ENCODE peak calls at places on chromosomes 16 and 17, in seven cellular contexts. X, S, A, R, O, E and H are unnamed samples.

GRCh38 chr16:11629071-11630030 is 38.9 kb upstream of the SNN start:
- DNase-seq in X (no peak), S (no peak), A (peak), R (no peak), O (peak), E (no peak), H (no peak)

GRCh38 chr16:22314661-22315626 is 17.7 kb downstream of the POLR3E start:
- DNase-seq in X (no peak), S (no peak), A (no peak), R (no peak), O (peak), E (no peak), H (no peak)

GRCh38 chr16:71383054-71383773 is 24.7 kb downstream of the CALB2 start:
- DNase-seq in X (peak), S (no peak), A (no peak), R (no peak), O (no peak), E (peak), H (no peak)

GRCh38 chr16:70701998-70702397 is 16.1 kb upstream of the MTSS2 start:
- DNase-seq in X (no peak), S (no peak), A (no peak), R (no peak), O (no peak), E (no peak), H (no peak)

GRCh38 chr16:53714080-53715050 is 10.4 kb downstream of the FTO start:
- DNase-seq in X (peak), S (no peak), A (no peak), R (no peak), O (no peak), E (no peak), H (no peak)

GRCh38 chr17:28948873-28949184 is 2.5 kb downstream of the PHF12 start:
- DNase-seq in X (no peak), S (peak), A (no peak), R (peak), O (no peak), E (no peak), H (no peak)

GRCh38 chr16:80166082-80166481 is 374.7 kb upstream of the DYNLRB2 start:
- DNase-seq in X (no peak), S (no peak), A (no peak), R (no peak), O (no peak), E (no peak), H (no peak)

GRCh38 chr17:17605747-17606083 is 14.2 kb upstream of the PEMT start:
- DNase-seq in X (peak), S (no peak), A (no peak), R (no peak), O (no peak), E (peak), H (no peak)

GRCh38 chr17:4741544-4741943 is 1.8 kb upstream of the CXCL16 start:
- DNase-seq in X (no peak), S (no peak), A (no peak), R (no peak), O (no peak), E (no peak), H (no peak)

GRCh38 chr16:20291807-20292206 is 35.5 kb downstream of the GP2 start:
- DNase-seq in X (no peak), S (peak), A (no peak), R (no peak), O (peak), E (no peak), H (no peak)

GRCh38 chr16:65909310-65910050 is 457.0 kb upstream of the CDH5 start:
- DNase-seq in X (no peak), S (no peak), A (no peak), R (no peak), O (no peak), E (no peak), H (no peak)

GRCh38 chr16:68786685-68787418 is 49.8 kb downstream of the CDH1 start:
- DNase-seq in X (peak), S (peak), A (no peak), R (no peak), O (no peak), E (peak), H (no peak)

GRCh38 chr16:54817432-54817831 is 113.2 kb upstream of the IRX5 start:
- DNase-seq in X (peak), S (no peak), A (no peak), R (peak), O (peak), E (no peak), H (no peak)

GRCh38 chr16:47258874-47259461 is 115.2 kb upstream of the NETO2 start:
- DNase-seq in X (peak), S (peak), A (peak), R (peak), O (peak), E (peak), H (no peak)

GRCh38 chr16:1263591-1264216 is 7.8 kb downstream of the TPSD1 start:
- DNase-seq in X (no peak), S (no peak), A (no peak), R (no peak), O (no peak), E (no peak), H (peak)

GRCh38 chr17:6254036-6254435 is 180.9 kb downstream of the AIPL1 start:
- DNase-seq in X (no peak), S (no peak), A (no peak), R (peak), O (no peak), E (no peak), H (no peak)

GRCh38 chr16:85459529-85460251 is 153.4 kb upstream of the GSE1 start:
- DNase-seq in X (no peak), S (no peak), A (no peak), R (no peak), O (no peak), E (no peak), H (no peak)

GRCh38 chr16:58196898-58197313 is 1.0 kb downstream of the CSNK2A2 start:
- DNase-seq in X (peak), S (no peak), A (no peak), R (peak), O (peak), E (peak), H (no peak)

GRCh38 chr16:55576369-55576768 is 9.9 kb downstream of the CAPNS2 start:
- DNase-seq in X (no peak), S (no peak), A (no peak), R (no peak), O (no peak), E (no peak), H (no peak)

GRCh38 chr16:80480664-80481063 is 60.1 kb upstream of the DYNLRB2 start:
- DNase-seq in X (no peak), S (no peak), A (no peak), R (no peak), O (no peak), E (no peak), H (no peak)

GRCh38 chr16:68274441-68274840 is 10.1 kb downstream of the SLC7A6 start:
- DNase-seq in X (no peak), S (no peak), A (no peak), R (no peak), O (no peak), E (no peak), H (no peak)

GRCh38 chr16:64416232-64417010 is 705.4 kb downstream of the CDH11 start:
- DNase-seq in X (peak), S (no peak), A (no peak), R (peak), O (no peak), E (peak), H (no peak)

GRCh38 chr16:28859326-28859725 is 4.3 kb upstream of the SH2B1 start:
- DNase-seq in X (peak), S (no peak), A (no peak), R (no peak), O (no peak), E (no peak), H (no peak)

GRCh38 chr16:84928679-84929420 is 82.5 kb downstream of the ZDHHC7 start:
- DNase-seq in X (peak), S (no peak), A (no peak), R (no peak), O (no peak), E (peak), H (no peak)

GRCh38 chr16:3215601-3216262 is 19.2 kb downstream of the ZNF200 start:
- DNase-seq in X (no peak), S (no peak), A (no peak), R (no peak), O (no peak), E (no peak), H (no peak)

GRCh38 chr16:57966133-57966805 is 4.7 kb downstream of the CNGB1 start:
- DNase-seq in X (peak), S (no peak), A (no peak), R (no peak), O (no peak), E (no peak), H (no peak)